ENCODE peak calls at places on chromosomes 13 and 19, in eight cellular contexts. One of them, this sample, is unnamed.

GRCh38 chr13:99329477-99329876 is 22.3 kb upstream of the GPR183 start:
- DNase-seq in pancreas: no peak
- DNase-seq in colonic mucosa: no peak
- DNase-seq in tibial nerve: no peak
- DNase-seq in left lung: no peak
- DNase-seq in H1: no peak
- DNase-seq in fibroblast of lung: no peak
- DNase-seq in cardiac muscle cell: no peak
- DNase-seq in this sample: no peak

GRCh38 chr13:99721606-99722384 is 220.5 kb downstream of the TM9SF2 start:
- DNase-seq in H1: no peak
- DNase-seq in left lung: no peak
- DNase-seq in colonic mucosa: no peak
- DNase-seq in tibial nerve: no peak
- DNase-seq in fibroblast of lung: no peak
- DNase-seq in cardiac muscle cell: no peak
- DNase-seq in pancreas: no peak
- DNase-seq in this sample: no peak

GRCh38 chr19:11481777-11482383 is 1.0 kb upstream of the ELAVL3 start:
- DNase-seq in cardiac muscle cell: peak
- DNase-seq in tibial nerve: no peak
- DNase-seq in fibroblast of lung: peak
- DNase-seq in pancreas: peak
- DNase-seq in colonic mucosa: peak
- DNase-seq in left lung: peak
- DNase-seq in H1: peak
- DNase-seq in this sample: peak

GRCh38 chr13:48801255-48801654 is 147.5 kb downstream of the CYSLTR2 start:
- DNase-seq in H1: no peak
- DNase-seq in pancreas: no peak
- DNase-seq in colonic mucosa: no peak
- DNase-seq in left lung: no peak
- DNase-seq in cardiac muscle cell: no peak
- DNase-seq in fibroblast of lung: peak
- DNase-seq in tibial nerve: no peak
- DNase-seq in this sample: no peak

GRCh38 chr13:113023217-113023597 is 54.2 kb downstream of the MCF2L start:
- DNase-seq in H1: no peak
- DNase-seq in left lung: peak
- DNase-seq in colonic mucosa: no peak
- DNase-seq in fibroblast of lung: no peak
- DNase-seq in pancreas: no peak
- DNase-seq in tibial nerve: no peak
- DNase-seq in cardiac muscle cell: peak
- DNase-seq in this sample: no peak

GRCh38 chr13:74258951-74259350 is 124.7 kb upstream of the KLF12 start:
- DNase-seq in fibroblast of lung: no peak
- DNase-seq in pancreas: no peak
- DNase-seq in H1: no peak
- DNase-seq in tibial nerve: no peak
- DNase-seq in cardiac muscle cell: no peak
- DNase-seq in colonic mucosa: no peak
- DNase-seq in left lung: no peak
- DNase-seq in this sample: no peak

GRCh38 chr19:2603320-2603719 is 99.2 kb downstream of the GNG7 start:
- DNase-seq in colonic mucosa: no peak
- DNase-seq in left lung: no peak
- DNase-seq in cardiac muscle cell: peak
- DNase-seq in pancreas: no peak
- DNase-seq in H1: no peak
- DNase-seq in fibroblast of lung: peak
- DNase-seq in tibial nerve: no peak
- DNase-seq in this sample: no peak

GRCh38 chr19:30871979-30872378 is 477.3 kb downstream of the TSHZ3 start:
- DNase-seq in cardiac muscle cell: no peak
- DNase-seq in fibroblast of lung: no peak
- DNase-seq in colonic mucosa: no peak
- DNase-seq in tibial nerve: no peak
- DNase-seq in left lung: no peak
- DNase-seq in pancreas: no peak
- DNase-seq in H1: no peak
- DNase-seq in this sample: no peak

GRCh38 chr13:106524108-106524507 is 11.4 kb downstream of the EFNB2 start:
- DNase-seq in H1: no peak
- DNase-seq in fibroblast of lung: no peak
- DNase-seq in tibial nerve: no peak
- DNase-seq in pancreas: no peak
- DNase-seq in colonic mucosa: no peak
- DNase-seq in cardiac muscle cell: no peak
- DNase-seq in left lung: no peak
- DNase-seq in this sample: no peak

GRCh38 chr13:31756346-31756745 is 17.0 kb downstream of the RXFP2 start:
- DNase-seq in fibroblast of lung: peak
- DNase-seq in cardiac muscle cell: no peak
- DNase-seq in H1: no peak
- DNase-seq in left lung: no peak
- DNase-seq in pancreas: no peak
- DNase-seq in tibial nerve: no peak
- DNase-seq in colonic mucosa: no peak
- DNase-seq in this sample: peak

GRCh38 chr19:30009013-30009412 is 67.0 kb downstream of the URI1 start:
- DNase-seq in tibial nerve: no peak
- DNase-seq in left lung: no peak
- DNase-seq in H1: no peak
- DNase-seq in fibroblast of lung: no peak
- DNase-seq in cardiac muscle cell: no peak
- DNase-seq in pancreas: no peak
- DNase-seq in colonic mucosa: no peak
- DNase-seq in this sample: no peak

GRCh38 chr19:11106477-11106876 is 17.2 kb downstream of the LDLR start:
- DNase-seq in left lung: no peak
- DNase-seq in H1: no peak
- DNase-seq in tibial nerve: no peak
- DNase-seq in cardiac muscle cell: peak
- DNase-seq in pancreas: no peak
- DNase-seq in colonic mucosa: no peak
- DNase-seq in fibroblast of lung: peak
- DNase-seq in this sample: no peak

GRCh38 chr19:47637550-47637949 is 28.6 kb downstream of the BICRA start:
- DNase-seq in pancreas: no peak
- DNase-seq in cardiac muscle cell: no peak
- DNase-seq in left lung: no peak
- DNase-seq in fibroblast of lung: peak
- DNase-seq in H1: no peak
- DNase-seq in tibial nerve: no peak
- DNase-seq in colonic mucosa: no peak
- DNase-seq in this sample: no peak

GRCh38 chr19:36046443-36047050 is 7.5 kb downstream of the THAP8 start:
- DNase-seq in fibroblast of lung: peak
- DNase-seq in colonic mucosa: no peak
- DNase-seq in left lung: no peak
- DNase-seq in tibial nerve: no peak
- DNase-seq in pancreas: no peak
- DNase-seq in cardiac muscle cell: no peak
- DNase-seq in H1: no peak
- DNase-seq in this sample: no peak

DNA sequence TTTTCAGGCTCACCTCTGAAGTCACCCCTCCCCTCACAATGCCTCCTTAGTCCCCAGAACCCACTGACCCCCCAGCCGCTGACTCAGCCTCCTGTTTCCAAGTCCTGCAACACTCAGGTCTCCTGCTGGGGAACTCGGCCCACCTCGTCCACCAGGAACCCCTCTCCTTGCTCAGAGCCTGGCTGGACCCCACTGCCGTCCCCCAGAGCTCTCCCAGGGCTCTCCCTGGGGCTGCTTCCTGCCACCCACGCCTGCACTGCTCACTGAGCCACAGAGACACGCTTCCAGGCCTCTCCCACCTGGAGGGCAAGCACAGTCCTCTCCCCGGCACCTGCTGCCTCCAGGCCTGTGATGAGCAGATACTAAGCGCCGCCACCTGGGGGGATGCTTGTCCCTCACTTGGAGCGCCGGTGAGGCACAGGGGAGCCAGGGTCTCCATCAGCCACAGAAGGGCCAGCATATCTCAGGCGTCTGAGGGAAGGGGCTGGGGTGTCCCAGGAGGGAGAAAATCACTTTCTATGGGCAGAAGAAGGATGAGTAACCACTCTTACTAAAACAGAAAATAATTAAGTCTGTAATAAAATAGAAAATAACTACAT is 53.8 kb downstream of the KLF2 start:
- DNase-seq in fibroblast of lung: no peak
- DNase-seq in colonic mucosa: no peak
- DNase-seq in H1: no peak
- DNase-seq in left lung: no peak
- DNase-seq in tibial nerve: no peak
- DNase-seq in cardiac muscle cell: no peak
- DNase-seq in pancreas: no peak
- DNase-seq in this sample: no peak
- H3K27ac ChIP-seq in fibroblast of lung: no peak
- H3K27ac ChIP-seq in colonic mucosa: no peak
- H3K27ac ChIP-seq in H1: no peak
- H3K27ac ChIP-seq in left lung: no peak
- H3K27ac ChIP-seq in tibial nerve: no peak
- H3K27ac ChIP-seq in cardiac muscle cell: no peak
- H3K27ac ChIP-seq in pancreas: no peak
- H3K27ac ChIP-seq in this sample: no peak

GRCh38 chr13:47598340-47598911 is 402.6 kb downstream of the SUCLA2 start:
- DNase-seq in fibroblast of lung: peak
- DNase-seq in left lung: no peak
- DNase-seq in tibial nerve: no peak
- DNase-seq in pancreas: no peak
- DNase-seq in cardiac muscle cell: no peak
- DNase-seq in colonic mucosa: no peak
- DNase-seq in H1: no peak
- DNase-seq in this sample: peak

GRCh38 chr13:47592256-47592655 is 408.8 kb downstream of the SUCLA2 start:
- DNase-seq in H1: no peak
- DNase-seq in colonic mucosa: no peak
- DNase-seq in pancreas: no peak
- DNase-seq in fibroblast of lung: no peak
- DNase-seq in cardiac muscle cell: no peak
- DNase-seq in left lung: no peak
- DNase-seq in tibial nerve: no peak
- DNase-seq in this sample: no peak

DNA sequence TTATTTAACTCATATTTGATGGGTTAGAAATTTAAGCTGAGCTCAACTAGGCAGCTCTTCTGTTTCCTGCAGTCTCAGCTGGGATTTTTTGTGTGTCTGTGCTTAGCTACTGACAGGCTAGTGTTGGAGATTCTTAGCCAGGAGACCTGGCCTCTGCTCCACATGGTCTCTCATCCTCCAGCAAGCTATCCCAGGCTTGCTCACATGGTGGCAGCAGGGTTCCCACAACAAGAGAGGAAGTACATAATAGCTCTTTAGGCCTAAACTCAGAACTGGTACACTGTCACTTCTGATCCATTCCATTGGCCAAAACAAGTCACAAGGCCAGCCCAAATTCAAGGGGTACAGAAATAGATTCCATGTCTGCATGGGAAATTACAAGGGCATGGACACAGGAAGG is 406.2 kb downstream of the SUCLA2 start:
- DNase-seq in fibroblast of lung: peak
- DNase-seq in pancreas: no peak
- DNase-seq in tibial nerve: no peak
- DNase-seq in left lung: no peak
- DNase-seq in H1: peak
- DNase-seq in cardiac muscle cell: no peak
- DNase-seq in colonic mucosa: no peak
- DNase-seq in this sample: no peak
- TF ChIP-seq CTCF in fibroblast of lung: no peak
- TF ChIP-seq CTCF in pancreas: no peak
- TF ChIP-seq CTCF in tibial nerve: no peak
- TF ChIP-seq CTCF in left lung: no peak
- TF ChIP-seq CTCF in H1: peak
- TF ChIP-seq CTCF in cardiac muscle cell: no peak
- TF ChIP-seq CTCF in colonic mucosa: no peak
- TF ChIP-seq CTCF in this sample: no peak

GRCh38 chr13:33262069-33262487 is 23.5 kb downstream of the STARD13 start:
- DNase-seq in tibial nerve: no peak
- DNase-seq in pancreas: no peak
- DNase-seq in colonic mucosa: peak
- DNase-seq in fibroblast of lung: no peak
- DNase-seq in left lung: no peak
- DNase-seq in H1: no peak
- DNase-seq in cardiac muscle cell: no peak
- DNase-seq in this sample: peak
- H3K27ac ChIP-seq in tibial nerve: peak
- H3K27ac ChIP-seq in pancreas: no peak
- H3K27ac ChIP-seq in colonic mucosa: peak
- H3K27ac ChIP-seq in fibroblast of lung: peak
- H3K27ac ChIP-seq in left lung: peak
- H3K27ac ChIP-seq in H1: no peak
- H3K27ac ChIP-seq in cardiac muscle cell: peak
- H3K27ac ChIP-seq in this sample: peak

DNA sequence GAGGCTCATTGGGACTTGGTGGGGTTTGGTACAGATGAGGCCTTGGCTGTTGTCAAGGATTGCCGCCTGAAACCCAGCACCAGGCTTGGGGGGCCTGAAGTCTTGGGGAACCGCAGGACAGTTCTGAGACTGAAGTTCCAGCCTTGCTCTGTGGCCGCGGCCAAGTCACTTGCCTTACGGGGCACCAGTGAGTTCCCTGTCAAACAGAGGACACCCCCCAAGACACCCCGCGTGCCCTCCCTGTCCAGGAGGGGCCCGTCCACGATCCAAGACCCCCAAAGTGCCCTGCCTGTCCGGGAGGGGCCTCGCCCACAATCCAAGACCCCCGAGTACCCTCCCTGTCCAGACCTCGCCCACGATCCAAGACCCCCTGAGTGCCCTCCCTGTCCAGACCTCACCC is 2.5 kb downstream of the CDC34 start:
- DNase-seq in pancreas: no peak
- DNase-seq in H1: no peak
- DNase-seq in tibial nerve: no peak
- DNase-seq in colonic mucosa: no peak
- DNase-seq in left lung: no peak
- DNase-seq in fibroblast of lung: no peak
- DNase-seq in cardiac muscle cell: no peak
- DNase-seq in this sample: no peak
- TF ChIP-seq CTCF in pancreas: no peak
- TF ChIP-seq CTCF in H1: peak
- TF ChIP-seq CTCF in tibial nerve: no peak
- TF ChIP-seq CTCF in colonic mucosa: no peak
- TF ChIP-seq CTCF in left lung: no peak
- TF ChIP-seq CTCF in fibroblast of lung: no peak
- TF ChIP-seq CTCF in cardiac muscle cell: no peak
- TF ChIP-seq CTCF in this sample: no peak

This sample was measured in RWPE1.